ENCODE peak calls at places on chromosome 13, in ten cellular contexts. A is pancreas, T is skeletal muscle cell, Y is T follicular helper cell, B is mammary epithelial cell, D is BJ, F is AG09319, E is activated T-cell treated with anti-CD3 and anti-CD28 coated beads for 4 hours, L is AG10803, G is neuronal stem cell. Q is an unnamed sample.

GRCh38 chr13:104625196-104625595 is 1559.0 kb upstream of the SLC10A2 start:
- DNase-seq in Y (no peak), A (no peak), E (no peak), F (no peak), B (no peak), G (no peak), L (no peak), D (no peak), T (no peak), Q (no peak)

GRCh38 chr13:100490692-100491091 is 97.9 kb downstream of the GGACT start:
- DNase-seq in E (no peak), Y (no peak), A (no peak), L (no peak), T (no peak), G (no peak), D (no peak), F (no peak), B (no peak), Q (no peak)

GRCh38 chr13:73429691-73430090 is 370.9 kb downstream of the KLF5 start:
- DNase-seq in Y (no peak), E (no peak), B (peak), L (no peak), F (no peak), G (no peak), T (no peak), D (no peak), A (no peak), Q (no peak)

GRCh38 chr13:73336789-73337188 is 278.0 kb downstream of the KLF5 start:
- DNase-seq in L (no peak), D (no peak), F (no peak), T (no peak), G (no peak), E (no peak), A (no peak), B (peak), Y (no peak), Q (no peak)

GRCh38 chr13:43473437-43473836 is 313.3 kb downstream of the ENOX1 start:
- DNase-seq in B (no peak), D (no peak), T (no peak), L (no peak), G (no peak), A (peak), F (no peak), Y (no peak), E (no peak), Q (no peak)

GRCh38 chr13:54489359-54489758 is 1460.7 kb downstream of the OLFM4 start:
- DNase-seq in L (no peak), F (no peak), B (no peak), T (no peak), E (no peak), Y (no peak), D (no peak), G (no peak), A (no peak), Q (no peak)

GRCh38 chr13:40315416-40316064 is 350.9 kb downstream of the FOXO1 start:
- DNase-seq in E (peak), D (no peak), A (no peak), L (no peak), F (no peak), T (no peak), Y (peak), B (peak), G (no peak), Q (no peak)

GRCh38 chr13:102642475-102642874 is 45.7 kb downstream of the TPP2 start:
- DNase-seq in Y (no peak), A (peak), B (no peak), D (no peak), E (no peak), G (no peak), L (no peak), T (no peak), F (no peak), Q (no peak)

GRCh38 chr13:44052843-44053607 is 173.3 kb downstream of the LACC1 start:
- DNase-seq in L (peak), T (peak), B (no peak), F (peak), D (no peak), G (peak), Y (no peak), E (no peak), A (no peak), Q (no peak)

GRCh38 chr13:43981091-43981490 is 101.4 kb downstream of the LACC1 start:
- DNase-seq in G (no peak), E (no peak), T (no peak), Y (no peak), A (no peak), L (no peak), F (no peak), B (no peak), D (no peak), Q (no peak)

GRCh38 chr13:44220948-44221347 is 152.7 kb upstream of the SERP2 start:
- DNase-seq in F (no peak), Y (no peak), A (no peak), B (no peak), L (no peak), G (no peak), D (no peak), T (no peak), E (no peak), Q (no peak)